ENCODE peak calls at places on chromosomes 4 and X, in six cellular contexts. I, K, D, Q, F and N are unnamed samples. For H3K9me3, the result is how much of the 10 kb centered on the place peaks cover.

GRCh38 chrX:71052721-71053120 is 15.4 kb downstream of the SNX12 start:
- DNase-seq in I (no peak), K (no peak), D (no peak), Q (no peak), F (no peak), N (no peak)

GRCh38 chrX:20066968-20067708 is 49.6 kb downstream of the MAP7D2 start:
- DNase-seq in I (no peak), K (no peak), D (peak), Q (no peak), F (peak), N (no peak)

GRCh38 chr4:141415651-141416050 is 195.0 kb downstream of the ZNF330 start:
- DNase-seq in I (no peak), K (no peak), D (no peak), Q (no peak), F (no peak), N (no peak)

GRCh38 chr4:77465271-77465670 is 140.3 kb upstream of the CXCL13 start:
- DNase-seq in I (no peak), K (no peak), D (no peak), Q (no peak), F (no peak), N (no peak)

GRCh38 chr4:2763511-2763967 is 7.4 kb upstream of the TNIP2 start:
- DNase-seq in I (no peak), K (no peak), D (no peak), Q (peak), F (no peak), N (no peak)

GRCh38 chrX:70132244-70132643 is 1.0 kb upstream of the IGBP1 start:
- DNase-seq in I (no peak), K (no peak), D (no peak), Q (no peak), F (no peak), N (no peak)

GRCh38 chr4:174629265-174629664 is 107.0 kb upstream of the HPGD start:
- DNase-seq in I (no peak), K (no peak), D (no peak), Q (no peak), F (no peak), N (no peak)

GRCh38 chr4:82500106-82500738 is 61.6 kb downstream of the TMEM150C start:
- DNase-seq in I (no peak), K (no peak), D (no peak), Q (no peak), F (no peak), N (no peak)

GRCh38 chr4:22712105-22712504 is 19.4 kb downstream of the GBA3 start:
- DNase-seq in I (no peak), K (no peak), D (no peak), Q (no peak), F (no peak), N (no peak)

GRCh38 chrX:24427747-24428019 is 37.4 kb upstream of the PDK3 start:
- DNase-seq in I (no peak), K (no peak), D (no peak), Q (no peak), F (no peak), N (no peak)

GRCh38 chr4:168221298-168221697 is 97.3 kb downstream of the DDX60 start:
- DNase-seq in I (no peak), K (no peak), D (no peak), Q (no peak), F (no peak), N (no peak)

GRCh38 chr4:108878781-108879180 is 115.9 kb upstream of the ETNPPL start:
- DNase-seq in I (no peak), K (no peak), D (no peak), Q (no peak), F (no peak), N (no peak)

GRCh38 chr4:2331519-2332200 is 69.8 kb upstream of the MXD4 start:
- DNase-seq in I (no peak), K (no peak), D (no peak), Q (peak), F (no peak), N (no peak)

GRCh38 chr4:138609943-138610350 is 367.8 kb upstream of the SLC7A11 start:
- DNase-seq in I (no peak), K (no peak), D (no peak), Q (no peak), F (no peak), N (no peak)

GRCh38 chr4:13526658-13527057 is 17.6 kb downstream of the NKX3-2 start:
- DNase-seq in I (no peak), K (no peak), D (no peak), Q (no peak), F (no peak), N (no peak)
- H3K9me3 ChIP-seq in I (under half), K (under half), D (under half), Q (under half), F (under half), N (under half)

GRCh38 chr4:88115587-88115986 is 42.9 kb downstream of the ABCG2 start:
- DNase-seq in I (no peak), K (no peak), D (no peak), Q (no peak), F (no peak), N (no peak)

DNA sequence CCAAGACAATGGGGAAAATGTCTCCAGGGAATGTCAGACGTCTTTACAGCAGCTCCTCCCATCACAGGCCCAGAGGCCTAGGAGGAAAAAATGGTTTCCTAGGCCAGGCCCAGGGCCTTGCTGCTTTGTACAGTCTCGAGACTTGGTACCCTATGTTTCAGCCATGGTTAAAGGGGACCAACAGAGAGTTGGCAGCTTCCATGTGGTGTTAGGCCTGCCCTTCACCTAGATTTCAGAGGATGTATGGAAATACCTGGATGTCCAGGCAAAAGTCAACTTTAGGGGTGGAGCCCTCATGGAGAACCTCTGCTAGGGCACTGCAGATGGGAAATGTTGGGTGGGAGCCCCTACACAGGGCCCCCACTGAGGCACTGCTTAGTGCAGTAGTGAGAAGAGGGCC is 38.5 kb downstream of the ABCG2 start:
- DNase-seq in I (no peak), K (no peak), D (no peak), Q (no peak), F (no peak), N (no peak)
- H3K9me3 ChIP-seq in I (under half), K (under half), D (under half), Q (under half), F (under half), N (under half)

GRCh38 chr4:633406-633805 is 8.0 kb downstream of the PDE6B start:
- DNase-seq in I (no peak), K (no peak), D (no peak), Q (peak), F (no peak), N (no peak)
- H3K9me3 ChIP-seq in I (under half), K (under half), D (under half), Q (under half), F (under half), N (under half)

DNA sequence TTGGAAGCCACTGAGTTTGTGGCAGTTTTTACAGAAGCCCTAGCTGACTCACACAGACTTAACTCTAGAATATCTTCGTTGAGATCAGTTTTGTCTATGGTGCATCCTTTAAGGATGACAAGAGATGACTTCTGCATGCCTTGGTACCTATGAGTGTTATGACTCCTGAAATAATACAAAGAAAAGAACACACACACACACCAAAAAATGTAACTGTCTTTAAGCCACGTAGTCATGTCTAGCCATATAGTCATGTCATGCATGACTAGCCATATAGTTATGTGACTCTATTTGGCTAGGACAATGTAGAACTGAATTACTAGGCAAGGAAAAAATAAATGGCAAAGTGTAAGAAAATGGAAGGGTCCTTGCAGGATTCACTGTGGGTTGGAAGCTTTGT is 447.8 kb downstream of the NLGN4X start:
- DNase-seq in I (no peak), K (no peak), D (no peak), Q (no peak), F (no peak), N (no peak)
- H3K9me3 ChIP-seq in I (under half), K (under half), D (under half), Q (under half), F (under half), N (under half)

DNA sequence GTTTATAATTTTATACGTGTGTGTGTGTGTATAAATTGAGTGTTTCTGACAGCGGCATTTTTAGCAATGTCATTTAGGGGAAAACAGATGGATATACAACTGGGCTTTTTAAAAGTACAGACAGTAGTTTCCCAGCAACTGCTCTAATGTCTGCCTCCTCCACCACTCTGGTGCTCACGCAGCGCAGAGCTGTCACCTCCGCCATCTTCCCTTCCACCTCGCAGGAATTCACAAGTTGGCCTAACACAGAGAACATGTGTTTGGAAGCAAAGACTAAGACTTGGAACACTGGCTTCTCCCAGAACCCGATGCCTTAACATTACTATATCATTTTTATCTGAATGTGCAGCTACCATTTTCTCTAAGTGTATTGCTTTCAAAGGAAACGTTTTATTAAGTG is 158.3 kb upstream of the FSTL5 start:
- DNase-seq in I (no peak), K (no peak), D (no peak), Q (no peak), F (no peak), N (no peak)
- H3K9me3 ChIP-seq in I (under half), K (under half), D (under half), Q (under half), F (under half), N (under half)

GRCh38 chr4:14596904-14597303 is 405.4 kb upstream of the CPEB2 start:
- DNase-seq in I (no peak), K (no peak), D (peak), Q (no peak), F (no peak), N (no peak)
- H3K9me3 ChIP-seq in I (under half), K (under half), D (under half), Q (under half), F (under half), N (under half)